ENCODE peak calls at places on chromosomes 6 and 20, in ten cellular contexts. One of them, this sample, is unnamed.

GRCh38 chr6:99282479-99283062 is 66.9 kb downstream of the FAXC start:
- DNase-seq in BJ: no peak
- DNase-seq in lower lobe of right lung: no peak
- DNase-seq in HL-60: no peak
- DNase-seq in breast epithelium: no peak
- DNase-seq in GM20000: no peak
- DNase-seq in cardiac muscle cell: peak
- DNase-seq in osteocyte: no peak
- DNase-seq in WTC11: no peak
- DNase-seq in IMR-90: peak
- DNase-seq in this sample: peak

GRCh38 chr6:166106076-166106686 is 61.5 kb downstream of the TBXT start:
- DNase-seq in lower lobe of right lung: peak
- DNase-seq in HL-60: peak
- DNase-seq in BJ: no peak
- DNase-seq in GM20000: peak
- DNase-seq in IMR-90: peak
- DNase-seq in breast epithelium: peak
- DNase-seq in cardiac muscle cell: peak
- DNase-seq in WTC11: peak
- DNase-seq in osteocyte: no peak
- DNase-seq in this sample: peak

GRCh38 chr6:112595841-112596240 is 248.7 kb downstream of the RFPL4B start:
- DNase-seq in IMR-90: peak
- DNase-seq in breast epithelium: no peak
- DNase-seq in GM20000: no peak
- DNase-seq in BJ: no peak
- DNase-seq in lower lobe of right lung: no peak
- DNase-seq in WTC11: no peak
- DNase-seq in cardiac muscle cell: no peak
- DNase-seq in HL-60: no peak
- DNase-seq in osteocyte: no peak
- DNase-seq in this sample: no peak

GRCh38 chr6:104537872-104538271 is 321.8 kb downstream of the HACE1 start:
- DNase-seq in BJ: no peak
- DNase-seq in lower lobe of right lung: no peak
- DNase-seq in WTC11: no peak
- DNase-seq in GM20000: no peak
- DNase-seq in cardiac muscle cell: no peak
- DNase-seq in IMR-90: no peak
- DNase-seq in osteocyte: no peak
- DNase-seq in HL-60: no peak
- DNase-seq in breast epithelium: no peak
- DNase-seq in this sample: no peak

GRCh38 chr6:16092990-16093389 is 35.9 kb upstream of the MYLIP start:
- DNase-seq in breast epithelium: no peak
- DNase-seq in osteocyte: no peak
- DNase-seq in HL-60: no peak
- DNase-seq in cardiac muscle cell: no peak
- DNase-seq in IMR-90: no peak
- DNase-seq in WTC11: no peak
- DNase-seq in GM20000: no peak
- DNase-seq in lower lobe of right lung: no peak
- DNase-seq in BJ: no peak
- DNase-seq in this sample: no peak

GRCh38 chr6:80348263-80348662 is 241.8 kb downstream of the BCKDHB start:
- DNase-seq in GM20000: no peak
- DNase-seq in cardiac muscle cell: no peak
- DNase-seq in breast epithelium: no peak
- DNase-seq in WTC11: no peak
- DNase-seq in osteocyte: no peak
- DNase-seq in HL-60: no peak
- DNase-seq in lower lobe of right lung: no peak
- DNase-seq in IMR-90: peak
- DNase-seq in BJ: no peak
- DNase-seq in this sample: no peak

GRCh38 chr6:105452924-105453756 is 50.3 kb upstream of the PREP start:
- DNase-seq in HL-60: peak
- DNase-seq in lower lobe of right lung: peak
- DNase-seq in breast epithelium: no peak
- DNase-seq in cardiac muscle cell: no peak
- DNase-seq in GM20000: peak
- DNase-seq in osteocyte: no peak
- DNase-seq in IMR-90: no peak
- DNase-seq in WTC11: no peak
- DNase-seq in BJ: no peak
- DNase-seq in this sample: peak

GRCh38 chr20:63701051-63701328 is 4.5 kb downstream of the TNFRSF6B start:
- DNase-seq in GM20000: no peak
- DNase-seq in IMR-90: no peak
- DNase-seq in WTC11: no peak
- DNase-seq in lower lobe of right lung: no peak
- DNase-seq in BJ: no peak
- DNase-seq in breast epithelium: peak
- DNase-seq in osteocyte: no peak
- DNase-seq in cardiac muscle cell: no peak
- DNase-seq in HL-60: no peak
- DNase-seq in this sample: peak

GRCh38 chr6:139600919-139601470 is 226.5 kb upstream of the CITED2 start:
- DNase-seq in HL-60: no peak
- DNase-seq in osteocyte: no peak
- DNase-seq in breast epithelium: no peak
- DNase-seq in lower lobe of right lung: no peak
- DNase-seq in WTC11: no peak
- DNase-seq in BJ: no peak
- DNase-seq in GM20000: peak
- DNase-seq in cardiac muscle cell: no peak
- DNase-seq in IMR-90: no peak
- DNase-seq in this sample: peak

GRCh38 chr6:42441059-42441471 is 10.7 kb downstream of the TRERF1 start:
- DNase-seq in HL-60: no peak
- DNase-seq in IMR-90: peak
- DNase-seq in WTC11: no peak
- DNase-seq in cardiac muscle cell: no peak
- DNase-seq in lower lobe of right lung: no peak
- DNase-seq in GM20000: no peak
- DNase-seq in osteocyte: no peak
- DNase-seq in breast epithelium: no peak
- DNase-seq in BJ: no peak
- DNase-seq in this sample: no peak

GRCh38 chr20:24785141-24785924 is 163.7 kb upstream of the CST7 start:
- DNase-seq in lower lobe of right lung: peak
- DNase-seq in BJ: peak
- DNase-seq in IMR-90: peak
- DNase-seq in GM20000: no peak
- DNase-seq in cardiac muscle cell: no peak
- DNase-seq in osteocyte: no peak
- DNase-seq in breast epithelium: no peak
- DNase-seq in WTC11: no peak
- DNase-seq in HL-60: no peak
- DNase-seq in this sample: no peak

GRCh38 chr6:17867880-17868279 is 119.6 kb downstream of the KIF13A start:
- DNase-seq in IMR-90: peak
- DNase-seq in WTC11: no peak
- DNase-seq in lower lobe of right lung: no peak
- DNase-seq in BJ: peak
- DNase-seq in osteocyte: no peak
- DNase-seq in cardiac muscle cell: no peak
- DNase-seq in breast epithelium: no peak
- DNase-seq in GM20000: no peak
- DNase-seq in HL-60: no peak
- DNase-seq in this sample: no peak

GRCh38 chr6:136962661-136963060 is 40.6 kb downstream of the SLC35D3 start:
- DNase-seq in osteocyte: no peak
- DNase-seq in HL-60: no peak
- DNase-seq in GM20000: no peak
- DNase-seq in cardiac muscle cell: peak
- DNase-seq in BJ: no peak
- DNase-seq in breast epithelium: no peak
- DNase-seq in WTC11: no peak
- DNase-seq in lower lobe of right lung: no peak
- DNase-seq in IMR-90: no peak
- DNase-seq in this sample: no peak

GRCh38 chr6:36443951-36444428 is 1.2 kb downstream of the KCTD20 start:
- DNase-seq in IMR-90: peak
- DNase-seq in breast epithelium: no peak
- DNase-seq in lower lobe of right lung: no peak
- DNase-seq in BJ: no peak
- DNase-seq in osteocyte: no peak
- DNase-seq in GM20000: peak
- DNase-seq in WTC11: peak
- DNase-seq in cardiac muscle cell: peak
- DNase-seq in HL-60: peak
- DNase-seq in this sample: peak
- TF ChIP-seq CTCF in IMR-90: no peak
- TF ChIP-seq CTCF in breast epithelium: no peak
- TF ChIP-seq CTCF in lower lobe of right lung: no peak
- TF ChIP-seq CTCF in BJ: peak
- TF ChIP-seq CTCF in osteocyte: peak
- TF ChIP-seq CTCF in GM20000: peak
- TF ChIP-seq CTCF in WTC11: no peak
- TF ChIP-seq CTCF in cardiac muscle cell: no peak
- TF ChIP-seq CTCF in HL-60: no peak
- TF ChIP-seq CTCF in this sample: peak

DNA sequence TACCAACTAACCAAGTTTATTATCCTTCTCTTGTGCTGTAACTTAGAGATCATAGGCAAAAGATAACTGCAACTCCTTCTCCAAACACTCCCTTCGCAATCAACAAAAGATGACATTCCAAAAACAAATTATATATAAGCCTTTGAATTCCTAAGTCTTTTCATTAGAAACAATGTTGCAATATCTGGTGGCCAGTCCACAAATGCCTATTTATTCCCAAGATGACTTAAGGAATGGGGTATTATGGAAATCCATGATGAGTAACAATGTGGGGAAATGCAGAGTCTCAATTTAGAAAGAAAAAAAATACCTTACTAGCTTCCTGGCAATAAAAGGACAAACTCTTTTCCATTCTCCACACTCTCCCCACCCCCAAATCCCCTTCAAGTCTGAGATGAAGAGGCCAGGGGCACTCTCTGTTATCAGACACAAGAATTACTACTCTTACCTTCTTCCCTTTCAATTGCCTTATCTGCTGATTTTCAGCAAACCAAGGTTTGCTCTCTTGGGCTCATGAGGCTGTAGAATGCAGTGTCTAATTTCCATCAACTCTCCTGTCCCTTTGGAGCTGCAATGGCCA is 27.3 kb downstream of the BTBD9 start:
- DNase-seq in HL-60: no peak
- DNase-seq in osteocyte: no peak
- DNase-seq in breast epithelium: no peak
- DNase-seq in WTC11: no peak
- DNase-seq in lower lobe of right lung: no peak
- DNase-seq in cardiac muscle cell: no peak
- DNase-seq in IMR-90: peak
- DNase-seq in GM20000: no peak
- DNase-seq in BJ: peak
- DNase-seq in this sample: no peak
- TF ChIP-seq CTCF in HL-60: no peak
- TF ChIP-seq CTCF in osteocyte: no peak
- TF ChIP-seq CTCF in breast epithelium: no peak
- TF ChIP-seq CTCF in WTC11: no peak
- TF ChIP-seq CTCF in lower lobe of right lung: no peak
- TF ChIP-seq CTCF in cardiac muscle cell: no peak
- TF ChIP-seq CTCF in IMR-90: no peak
- TF ChIP-seq CTCF in GM20000: no peak
- TF ChIP-seq CTCF in BJ: no peak
- TF ChIP-seq CTCF in this sample: no peak

GRCh38 chr20:5989539-5989938 is 39.1 kb downstream of the MCM8 start:
- DNase-seq in GM20000: no peak
- DNase-seq in cardiac muscle cell: no peak
- DNase-seq in breast epithelium: no peak
- DNase-seq in lower lobe of right lung: no peak
- DNase-seq in BJ: no peak
- DNase-seq in IMR-90: no peak
- DNase-seq in WTC11: no peak
- DNase-seq in HL-60: no peak
- DNase-seq in osteocyte: no peak
- DNase-seq in this sample: no peak
- TF ChIP-seq CTCF in GM20000: no peak
- TF ChIP-seq CTCF in cardiac muscle cell: no peak
- TF ChIP-seq CTCF in breast epithelium: no peak
- TF ChIP-seq CTCF in lower lobe of right lung: no peak
- TF ChIP-seq CTCF in BJ: no peak
- TF ChIP-seq CTCF in IMR-90: no peak
- TF ChIP-seq CTCF in WTC11: no peak
- TF ChIP-seq CTCF in HL-60: no peak
- TF ChIP-seq CTCF in osteocyte: no peak
- TF ChIP-seq CTCF in this sample: peak

DNA sequence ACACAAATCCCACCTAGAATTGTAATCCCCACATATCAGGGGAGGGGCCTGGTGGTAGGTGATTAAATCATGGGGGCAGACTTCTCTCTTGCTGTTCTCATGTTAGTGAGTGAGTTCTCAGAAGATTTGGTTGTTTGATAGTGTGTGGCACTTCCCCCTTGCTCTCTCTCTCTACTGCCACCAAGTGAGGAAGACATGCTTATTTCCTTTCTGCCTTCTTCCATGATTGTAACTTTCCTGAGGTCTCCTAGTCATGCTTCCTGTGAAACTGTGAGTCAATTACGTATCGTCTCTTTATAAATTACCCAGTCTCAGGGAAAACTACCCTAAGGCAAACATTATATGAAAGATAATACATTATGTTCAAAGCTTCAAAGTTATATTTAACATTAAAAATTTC is 1297.5 kb upstream of the CITED2 start:
- DNase-seq in HL-60: peak
- DNase-seq in WTC11: no peak
- DNase-seq in osteocyte: no peak
- DNase-seq in BJ: no peak
- DNase-seq in cardiac muscle cell: no peak
- DNase-seq in breast epithelium: no peak
- DNase-seq in lower lobe of right lung: no peak
- DNase-seq in IMR-90: no peak
- DNase-seq in GM20000: no peak
- DNase-seq in this sample: no peak
- TF ChIP-seq CTCF in HL-60: peak
- TF ChIP-seq CTCF in WTC11: no peak
- TF ChIP-seq CTCF in osteocyte: peak
- TF ChIP-seq CTCF in BJ: no peak
- TF ChIP-seq CTCF in cardiac muscle cell: no peak
- TF ChIP-seq CTCF in breast epithelium: no peak
- TF ChIP-seq CTCF in lower lobe of right lung: no peak
- TF ChIP-seq CTCF in IMR-90: no peak
- TF ChIP-seq CTCF in GM20000: no peak
- TF ChIP-seq CTCF in this sample: peak